ENCODE peak calls at places on chromosomes 6 and 20, in six cellular contexts. One of them, this sample, is unnamed.

GRCh38 chr20:64044484-64045247 is 4.8 kb downstream of the SOX18 start:
- DNase-seq in endothelial cell: peak
- DNase-seq in naive thymus-derived CD4-positive, alpha-beta T cell: no peak
- DNase-seq in activated CD4-positive, alpha-beta T cell treated with anti-CD3 and anti-CD28 coated beads for 1 hour: no peak
- DNase-seq in ecto neural progenitor cell: no peak
- DNase-seq in head of caudate nucleus: no peak
- DNase-seq in this sample: peak

GRCh38 chr6:28322661-28323060 is 13.3 kb downstream of the ZSCAN31 start:
- DNase-seq in endothelial cell: no peak
- DNase-seq in naive thymus-derived CD4-positive, alpha-beta T cell: no peak
- DNase-seq in activated CD4-positive, alpha-beta T cell treated with anti-CD3 and anti-CD28 coated beads for 1 hour: no peak
- DNase-seq in ecto neural progenitor cell: no peak
- DNase-seq in head of caudate nucleus: no peak
- DNase-seq in this sample: no peak

GRCh38 chr6:111265842-111266241 is 178.5 kb downstream of the SLC16A10 start:
- DNase-seq in endothelial cell: no peak
- DNase-seq in naive thymus-derived CD4-positive, alpha-beta T cell: no peak
- DNase-seq in activated CD4-positive, alpha-beta T cell treated with anti-CD3 and anti-CD28 coated beads for 1 hour: no peak
- DNase-seq in ecto neural progenitor cell: no peak
- DNase-seq in head of caudate nucleus: no peak
- DNase-seq in this sample: no peak

GRCh38 chr20:48052492-48052870 is 267.2 kb upstream of the SULF2 start:
- DNase-seq in endothelial cell: no peak
- DNase-seq in naive thymus-derived CD4-positive, alpha-beta T cell: no peak
- DNase-seq in activated CD4-positive, alpha-beta T cell treated with anti-CD3 and anti-CD28 coated beads for 1 hour: no peak
- DNase-seq in ecto neural progenitor cell: no peak
- DNase-seq in head of caudate nucleus: no peak
- DNase-seq in this sample: no peak

GRCh38 chr6:16396497-16397319 is 158.3 kb downstream of the GMPR start:
- DNase-seq in endothelial cell: no peak
- DNase-seq in naive thymus-derived CD4-positive, alpha-beta T cell: no peak
- DNase-seq in activated CD4-positive, alpha-beta T cell treated with anti-CD3 and anti-CD28 coated beads for 1 hour: no peak
- DNase-seq in ecto neural progenitor cell: no peak
- DNase-seq in head of caudate nucleus: no peak
- DNase-seq in this sample: no peak

GRCh38 chr6:53888931-53889330 is 94.1 kb downstream of the LRRC1 start:
- DNase-seq in endothelial cell: no peak
- DNase-seq in naive thymus-derived CD4-positive, alpha-beta T cell: no peak
- DNase-seq in activated CD4-positive, alpha-beta T cell treated with anti-CD3 and anti-CD28 coated beads for 1 hour: no peak
- DNase-seq in ecto neural progenitor cell: no peak
- DNase-seq in head of caudate nucleus: no peak
- DNase-seq in this sample: no peak

GRCh38 chr20:60921021-60921622 is 330.9 kb upstream of the CDH4 start:
- DNase-seq in endothelial cell: no peak
- DNase-seq in naive thymus-derived CD4-positive, alpha-beta T cell: no peak
- DNase-seq in activated CD4-positive, alpha-beta T cell treated with anti-CD3 and anti-CD28 coated beads for 1 hour: no peak
- DNase-seq in ecto neural progenitor cell: peak
- DNase-seq in head of caudate nucleus: no peak
- DNase-seq in this sample: no peak

GRCh38 chr6:52304917-52305316 is 20.4 kb upstream of the MCM3 start:
- DNase-seq in endothelial cell: no peak
- DNase-seq in naive thymus-derived CD4-positive, alpha-beta T cell: no peak
- DNase-seq in activated CD4-positive, alpha-beta T cell treated with anti-CD3 and anti-CD28 coated beads for 1 hour: no peak
- DNase-seq in ecto neural progenitor cell: no peak
- DNase-seq in head of caudate nucleus: no peak
- DNase-seq in this sample: no peak

GRCh38 chr6:124964084-124964763 is 2.0 kb downstream of the RNF217 start:
- DNase-seq in endothelial cell: no peak
- DNase-seq in naive thymus-derived CD4-positive, alpha-beta T cell: no peak
- DNase-seq in activated CD4-positive, alpha-beta T cell treated with anti-CD3 and anti-CD28 coated beads for 1 hour: no peak
- DNase-seq in ecto neural progenitor cell: no peak
- DNase-seq in head of caudate nucleus: no peak
- DNase-seq in this sample: peak

GRCh38 chr6:137043710-137044365 is 927 bp downstream of the IL20RA start:
- DNase-seq in endothelial cell: peak
- DNase-seq in naive thymus-derived CD4-positive, alpha-beta T cell: no peak
- DNase-seq in activated CD4-positive, alpha-beta T cell treated with anti-CD3 and anti-CD28 coated beads for 1 hour: no peak
- DNase-seq in ecto neural progenitor cell: peak
- DNase-seq in head of caudate nucleus: no peak
- DNase-seq in this sample: peak

GRCh38 chr20:34637245-34638185 is 39.4 kb downstream of the PIGU start:
- DNase-seq in endothelial cell: no peak
- DNase-seq in naive thymus-derived CD4-positive, alpha-beta T cell: no peak
- DNase-seq in activated CD4-positive, alpha-beta T cell treated with anti-CD3 and anti-CD28 coated beads for 1 hour: no peak
- DNase-seq in ecto neural progenitor cell: no peak
- DNase-seq in head of caudate nucleus: peak
- DNase-seq in this sample: no peak

GRCh38 chr6:131124341-131125071 is 10.8 kb upstream of the AKAP7 start:
- DNase-seq in endothelial cell: no peak
- DNase-seq in naive thymus-derived CD4-positive, alpha-beta T cell: no peak
- DNase-seq in activated CD4-positive, alpha-beta T cell treated with anti-CD3 and anti-CD28 coated beads for 1 hour: no peak
- DNase-seq in ecto neural progenitor cell: no peak
- DNase-seq in head of caudate nucleus: no peak
- DNase-seq in this sample: no peak

GRCh38 chr20:9993133-9993532 is 41.7 kb upstream of the ANKEF1 start:
- DNase-seq in endothelial cell: no peak
- DNase-seq in naive thymus-derived CD4-positive, alpha-beta T cell: no peak
- DNase-seq in activated CD4-positive, alpha-beta T cell treated with anti-CD3 and anti-CD28 coated beads for 1 hour: no peak
- DNase-seq in ecto neural progenitor cell: no peak
- DNase-seq in head of caudate nucleus: no peak
- DNase-seq in this sample: no peak

GRCh38 chr20:15812696-15813095 is 760.6 kb downstream of the KIF16B start:
- DNase-seq in endothelial cell: no peak
- DNase-seq in naive thymus-derived CD4-positive, alpha-beta T cell: no peak
- DNase-seq in activated CD4-positive, alpha-beta T cell treated with anti-CD3 and anti-CD28 coated beads for 1 hour: no peak
- DNase-seq in ecto neural progenitor cell: no peak
- DNase-seq in head of caudate nucleus: no peak
- DNase-seq in this sample: no peak

GRCh38 chr20:10619427-10619826 is 54.4 kb downstream of the JAG1 start:
- DNase-seq in endothelial cell: no peak
- DNase-seq in naive thymus-derived CD4-positive, alpha-beta T cell: no peak
- DNase-seq in activated CD4-positive, alpha-beta T cell treated with anti-CD3 and anti-CD28 coated beads for 1 hour: no peak
- DNase-seq in ecto neural progenitor cell: no peak
- DNase-seq in head of caudate nucleus: no peak
- DNase-seq in this sample: no peak

GRCh38 chr6:130420911-130421310 is 55.1 kb downstream of the TMEM200A start:
- DNase-seq in endothelial cell: no peak
- DNase-seq in naive thymus-derived CD4-positive, alpha-beta T cell: no peak
- DNase-seq in activated CD4-positive, alpha-beta T cell treated with anti-CD3 and anti-CD28 coated beads for 1 hour: no peak
- DNase-seq in ecto neural progenitor cell: no peak
- DNase-seq in head of caudate nucleus: no peak
- DNase-seq in this sample: no peak

GRCh38 chr20:41482647-41483552 is 116.3 kb upstream of the EMILIN3 start:
- DNase-seq in endothelial cell: no peak
- DNase-seq in naive thymus-derived CD4-positive, alpha-beta T cell: no peak
- DNase-seq in activated CD4-positive, alpha-beta T cell treated with anti-CD3 and anti-CD28 coated beads for 1 hour: no peak
- DNase-seq in ecto neural progenitor cell: no peak
- DNase-seq in head of caudate nucleus: no peak
- DNase-seq in this sample: no peak

GRCh38 chr6:129340983-129341382 is 369.0 kb downstream of the ARHGAP18 start:
- DNase-seq in endothelial cell: no peak
- DNase-seq in naive thymus-derived CD4-positive, alpha-beta T cell: no peak
- DNase-seq in activated CD4-positive, alpha-beta T cell treated with anti-CD3 and anti-CD28 coated beads for 1 hour: no peak
- DNase-seq in ecto neural progenitor cell: no peak
- DNase-seq in head of caudate nucleus: no peak
- DNase-seq in this sample: no peak

GRCh38 chr6:7469696-7470095 is 71.8 kb upstream of the DSP start:
- DNase-seq in endothelial cell: no peak
- DNase-seq in naive thymus-derived CD4-positive, alpha-beta T cell: no peak
- DNase-seq in activated CD4-positive, alpha-beta T cell treated with anti-CD3 and anti-CD28 coated beads for 1 hour: no peak
- DNase-seq in ecto neural progenitor cell: no peak
- DNase-seq in head of caudate nucleus: no peak
- DNase-seq in this sample: no peak

GRCh38 chr6:33557376-33557775 is 22.7 kb downstream of the BAK1 start:
- DNase-seq in endothelial cell: no peak
- DNase-seq in naive thymus-derived CD4-positive, alpha-beta T cell: no peak
- DNase-seq in activated CD4-positive, alpha-beta T cell treated with anti-CD3 and anti-CD28 coated beads for 1 hour: no peak
- DNase-seq in ecto neural progenitor cell: no peak
- DNase-seq in head of caudate nucleus: no peak
- DNase-seq in this sample: no peak

GRCh38 chr6:4780360-4780812 is 4.2 kb downstream of the CDYL start:
- DNase-seq in endothelial cell: no peak
- DNase-seq in naive thymus-derived CD4-positive, alpha-beta T cell: no peak
- DNase-seq in activated CD4-positive, alpha-beta T cell treated with anti-CD3 and anti-CD28 coated beads for 1 hour: no peak
- DNase-seq in ecto neural progenitor cell: no peak
- DNase-seq in head of caudate nucleus: no peak
- DNase-seq in this sample: no peak

GRCh38 chr20:46688151-46689081 is 828 bp downstream of the TP53RK start:
- DNase-seq in endothelial cell: no peak
- DNase-seq in naive thymus-derived CD4-positive, alpha-beta T cell: no peak
- DNase-seq in activated CD4-positive, alpha-beta T cell treated with anti-CD3 and anti-CD28 coated beads for 1 hour: no peak
- DNase-seq in ecto neural progenitor cell: no peak
- DNase-seq in head of caudate nucleus: no peak
- DNase-seq in this sample: no peak

GRCh38 chr6:154548130-154548830 is 37.8 kb upstream of the CNKSR3 start:
- DNase-seq in endothelial cell: no peak
- DNase-seq in naive thymus-derived CD4-positive, alpha-beta T cell: no peak
- DNase-seq in activated CD4-positive, alpha-beta T cell treated with anti-CD3 and anti-CD28 coated beads for 1 hour: no peak
- DNase-seq in ecto neural progenitor cell: no peak
- DNase-seq in head of caudate nucleus: no peak
- DNase-seq in this sample: no peak